ENCODE peak calls at places on chromosomes 5 and 9, in six cellular contexts. One of them, this sample, is unnamed.
A peak's percentile ranks its signal among the peaks of the same experiment; 100 is the strongest.

GRCh38 chr5:154038241-154038603 is 488 bp downstream of the FAM114A2 start:
- DNase-seq in stimulated activated CD8-positive, alpha-beta memory T cell treated with anti-CD3 and anti-CD28 coated beads, Interleukin-12 subunit alpha, Interleukin-12 subunit beta, amount 100 ng/mL, for 1 hour: peak; percentile 9
- DNase-seq in activated CD4-positive, CD25-positive, alpha-beta regulatory T cell treated with anti-CD3 and anti-CD28 coated beads, Interleukin-2, amount 50 U/mL, for 72 hours: no peak
- DNase-seq in HFFc6: peak; percentile 1
- DNase-seq in NCI-H2081: peak; percentile 54
- DNase-seq in non-pigmented ciliary epithelial cell: no peak
- DNase-seq in this sample: peak; percentile 78

GRCh38 chr5:122668552-122668951 is 106.3 kb upstream of the SNX2 start:
- DNase-seq in stimulated activated CD8-positive, alpha-beta memory T cell treated with anti-CD3 and anti-CD28 coated beads, Interleukin-12 subunit alpha, Interleukin-12 subunit beta, amount 100 ng/mL, for 1 hour: no peak
- DNase-seq in NCI-H2081: no peak
- DNase-seq in activated CD4-positive, CD25-positive, alpha-beta regulatory T cell treated with anti-CD3 and anti-CD28 coated beads, Interleukin-2, amount 50 U/mL, for 72 hours: no peak
- DNase-seq in non-pigmented ciliary epithelial cell: no peak
- DNase-seq in HFFc6: no peak
- DNase-seq in this sample: no peak

GRCh38 chr5:130335116-130335515 is 430.9 kb downstream of the CHSY3 start:
- DNase-seq in NCI-H2081: no peak
- DNase-seq in activated CD4-positive, CD25-positive, alpha-beta regulatory T cell treated with anti-CD3 and anti-CD28 coated beads, Interleukin-2, amount 50 U/mL, for 72 hours: no peak
- DNase-seq in non-pigmented ciliary epithelial cell: no peak
- DNase-seq in stimulated activated CD8-positive, alpha-beta memory T cell treated with anti-CD3 and anti-CD28 coated beads, Interleukin-12 subunit alpha, Interleukin-12 subunit beta, amount 100 ng/mL, for 1 hour: no peak
- DNase-seq in HFFc6: no peak
- DNase-seq in this sample: no peak

GRCh38 chr9:131478421-131478868 is 24.3 kb upstream of the POMT1 start:
- DNase-seq in HFFc6: no peak
- DNase-seq in non-pigmented ciliary epithelial cell: no peak
- DNase-seq in NCI-H2081: peak; percentile 25
- DNase-seq in stimulated activated CD8-positive, alpha-beta memory T cell treated with anti-CD3 and anti-CD28 coated beads, Interleukin-12 subunit alpha, Interleukin-12 subunit beta, amount 100 ng/mL, for 1 hour: peak; percentile 31
- DNase-seq in activated CD4-positive, CD25-positive, alpha-beta regulatory T cell treated with anti-CD3 and anti-CD28 coated beads, Interleukin-2, amount 50 U/mL, for 72 hours: peak; percentile 59
- DNase-seq in this sample: peak; percentile 61

GRCh38 chr9:127854169-127854833 is at the start of gene ENG:
- DNase-seq in stimulated activated CD8-positive, alpha-beta memory T cell treated with anti-CD3 and anti-CD28 coated beads, Interleukin-12 subunit alpha, Interleukin-12 subunit beta, amount 100 ng/mL, for 1 hour: no peak
- DNase-seq in non-pigmented ciliary epithelial cell: no peak
- DNase-seq in NCI-H2081: peak; percentile 24
- DNase-seq in activated CD4-positive, CD25-positive, alpha-beta regulatory T cell treated with anti-CD3 and anti-CD28 coated beads, Interleukin-2, amount 50 U/mL, for 72 hours: no peak
- DNase-seq in HFFc6: peak; percentile 63
- DNase-seq in this sample: no peak

GRCh38 chr5:147968855-147969254 is 62.5 kb upstream of the C5orf46 start:
- DNase-seq in non-pigmented ciliary epithelial cell: no peak
- DNase-seq in activated CD4-positive, CD25-positive, alpha-beta regulatory T cell treated with anti-CD3 and anti-CD28 coated beads, Interleukin-2, amount 50 U/mL, for 72 hours: no peak
- DNase-seq in NCI-H2081: no peak
- DNase-seq in HFFc6: no peak
- DNase-seq in stimulated activated CD8-positive, alpha-beta memory T cell treated with anti-CD3 and anti-CD28 coated beads, Interleukin-12 subunit alpha, Interleukin-12 subunit beta, amount 100 ng/mL, for 1 hour: no peak
- DNase-seq in this sample: no peak

GRCh38 chr5:33840927-33841547 is 50.8 kb downstream of the ADAMTS12 start:
- DNase-seq in non-pigmented ciliary epithelial cell: no peak
- DNase-seq in activated CD4-positive, CD25-positive, alpha-beta regulatory T cell treated with anti-CD3 and anti-CD28 coated beads, Interleukin-2, amount 50 U/mL, for 72 hours: no peak
- DNase-seq in stimulated activated CD8-positive, alpha-beta memory T cell treated with anti-CD3 and anti-CD28 coated beads, Interleukin-12 subunit alpha, Interleukin-12 subunit beta, amount 100 ng/mL, for 1 hour: no peak
- DNase-seq in HFFc6: no peak
- DNase-seq in NCI-H2081: no peak
- DNase-seq in this sample: no peak

GRCh38 chr9:107733530-107733907 is 243.9 kb upstream of the KLF4 start:
- DNase-seq in non-pigmented ciliary epithelial cell: no peak
- DNase-seq in HFFc6: no peak
- DNase-seq in activated CD4-positive, CD25-positive, alpha-beta regulatory T cell treated with anti-CD3 and anti-CD28 coated beads, Interleukin-2, amount 50 U/mL, for 72 hours: no peak
- DNase-seq in stimulated activated CD8-positive, alpha-beta memory T cell treated with anti-CD3 and anti-CD28 coated beads, Interleukin-12 subunit alpha, Interleukin-12 subunit beta, amount 100 ng/mL, for 1 hour: no peak
- DNase-seq in NCI-H2081: no peak
- DNase-seq in this sample: no peak

GRCh38 chr9:18379073-18379811 is 94.7 kb upstream of the ADAMTSL1 start:
- DNase-seq in non-pigmented ciliary epithelial cell: peak; percentile 94
- DNase-seq in NCI-H2081: no peak
- DNase-seq in stimulated activated CD8-positive, alpha-beta memory T cell treated with anti-CD3 and anti-CD28 coated beads, Interleukin-12 subunit alpha, Interleukin-12 subunit beta, amount 100 ng/mL, for 1 hour: no peak
- DNase-seq in activated CD4-positive, CD25-positive, alpha-beta regulatory T cell treated with anti-CD3 and anti-CD28 coated beads, Interleukin-2, amount 50 U/mL, for 72 hours: no peak
- DNase-seq in HFFc6: peak; percentile 57
- DNase-seq in this sample: no peak